ENCODE peak calls at places on chromosomes 6 and 20, in five cellular contexts. J, L, T, G and N are unnamed samples.

GRCh38 chr6:109076421-109076820 is 18.2 kb downstream of the SESN1 start:
- DNase-seq in J (no peak), L (no peak), T (no peak), G (no peak), N (no peak)

GRCh38 chr6:162363757-162364156 is 363.8 kb downstream of the PRKN start:
- DNase-seq in J (no peak), L (no peak), T (no peak), G (no peak), N (no peak)

GRCh38 chr6:33963351-33963750 is 159.5 kb upstream of the MLN start:
- DNase-seq in J (no peak), L (no peak), T (no peak), G (no peak), N (no peak)

GRCh38 chr20:4740774-4741431 is 19.2 kb downstream of the PRND start:
- DNase-seq in J (peak), L (no peak), T (no peak), G (no peak), N (peak)

GRCh38 chr20:25057234-25058050 is 497 bp downstream of the ACSS1 start:
- DNase-seq in J (peak), L (peak), T (peak), G (peak), N (peak)

GRCh38 chr6:91132461-91132860 is 545.6 kb upstream of the MAP3K7 start:
- DNase-seq in J (no peak), L (no peak), T (peak), G (no peak), N (no peak)

GRCh38 chr20:59258103-59258705 is 42.2 kb upstream of the EDN3 start:
- DNase-seq in J (no peak), L (no peak), T (no peak), G (no peak), N (no peak)

GRCh38 chr6:29602564-29603361 is 17.8 kb downstream of the OR2H2 start:
- DNase-seq in J (no peak), L (no peak), T (no peak), G (peak), N (peak)

GRCh38 chr6:153034139-153034538 is 31.6 kb upstream of the MTRF1L start:
- DNase-seq in J (no peak), L (no peak), T (no peak), G (no peak), N (no peak)

GRCh38 chr6:134724653-134725340 is 225.1 kb downstream of the ALDH8A1 start:
- DNase-seq in J (no peak), L (no peak), T (no peak), G (no peak), N (no peak)

GRCh38 chr20:1242530-1242929 is 16.7 kb downstream of the RAD21L1 start:
- DNase-seq in J (peak), L (no peak), T (no peak), G (no peak), N (no peak)

GRCh38 chr20:5973971-5974370 is 23.5 kb downstream of the MCM8 start:
- DNase-seq in J (no peak), L (no peak), T (no peak), G (no peak), N (no peak)

GRCh38 chr20:14972256-14972655 is 634.8 kb upstream of the FLRT3 start:
- DNase-seq in J (no peak), L (no peak), T (no peak), G (no peak), N (no peak)

GRCh38 chr6:21915707-21916399 is 322.3 kb downstream of the SOX4 start:
- DNase-seq in J (peak), L (no peak), T (no peak), G (no peak), N (no peak)

DNA sequence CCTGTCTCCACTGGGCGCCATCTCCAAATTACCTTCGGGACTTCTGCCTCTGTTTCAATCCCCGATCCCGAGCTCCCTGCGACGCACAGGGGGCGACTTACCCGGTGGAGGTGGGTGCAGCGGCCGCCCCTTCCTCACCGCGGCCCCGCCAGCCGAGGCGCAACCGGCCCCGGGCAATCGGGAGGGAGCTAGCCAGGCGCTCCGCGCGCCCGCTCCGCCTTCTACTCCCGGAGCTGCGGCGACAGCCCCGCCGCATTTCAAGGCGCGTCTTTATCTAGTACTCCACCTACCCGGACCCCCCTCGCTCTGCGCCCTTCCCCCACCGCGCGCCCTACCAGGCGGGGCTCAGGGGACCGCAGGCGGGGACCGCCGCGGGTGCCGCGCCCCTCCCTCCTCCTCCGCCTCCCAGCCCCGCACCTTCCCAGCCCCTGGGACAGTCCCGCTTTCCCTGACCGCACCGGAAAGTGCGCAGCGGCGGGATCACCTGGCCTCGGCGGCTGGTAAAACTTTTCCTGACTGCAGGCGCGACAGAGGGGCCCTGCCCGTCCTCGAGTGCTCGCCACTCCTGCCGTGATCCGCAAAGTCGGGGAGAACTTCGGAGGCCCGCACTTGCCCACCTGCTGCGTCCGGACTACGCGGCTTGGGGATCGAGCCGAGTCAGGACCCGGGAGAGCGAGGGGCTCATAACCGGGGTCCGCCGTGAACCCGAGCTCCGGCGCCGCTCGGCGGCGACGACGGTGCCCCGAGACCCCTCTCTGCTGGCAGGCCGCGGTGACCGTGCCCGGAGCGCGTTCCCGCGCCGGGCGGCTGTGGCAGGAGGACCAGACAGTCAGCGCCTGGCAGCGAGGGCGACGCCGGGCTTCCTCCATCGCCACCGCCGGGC is 8.0 kb upstream of the NKX2-2 start:
- DNase-seq in J (no peak), L (no peak), T (no peak), G (peak), N (no peak)
- TF ChIP-seq CTCF in J (no peak), L (no peak), T (no peak), G (no peak), N (no peak)

DNA sequence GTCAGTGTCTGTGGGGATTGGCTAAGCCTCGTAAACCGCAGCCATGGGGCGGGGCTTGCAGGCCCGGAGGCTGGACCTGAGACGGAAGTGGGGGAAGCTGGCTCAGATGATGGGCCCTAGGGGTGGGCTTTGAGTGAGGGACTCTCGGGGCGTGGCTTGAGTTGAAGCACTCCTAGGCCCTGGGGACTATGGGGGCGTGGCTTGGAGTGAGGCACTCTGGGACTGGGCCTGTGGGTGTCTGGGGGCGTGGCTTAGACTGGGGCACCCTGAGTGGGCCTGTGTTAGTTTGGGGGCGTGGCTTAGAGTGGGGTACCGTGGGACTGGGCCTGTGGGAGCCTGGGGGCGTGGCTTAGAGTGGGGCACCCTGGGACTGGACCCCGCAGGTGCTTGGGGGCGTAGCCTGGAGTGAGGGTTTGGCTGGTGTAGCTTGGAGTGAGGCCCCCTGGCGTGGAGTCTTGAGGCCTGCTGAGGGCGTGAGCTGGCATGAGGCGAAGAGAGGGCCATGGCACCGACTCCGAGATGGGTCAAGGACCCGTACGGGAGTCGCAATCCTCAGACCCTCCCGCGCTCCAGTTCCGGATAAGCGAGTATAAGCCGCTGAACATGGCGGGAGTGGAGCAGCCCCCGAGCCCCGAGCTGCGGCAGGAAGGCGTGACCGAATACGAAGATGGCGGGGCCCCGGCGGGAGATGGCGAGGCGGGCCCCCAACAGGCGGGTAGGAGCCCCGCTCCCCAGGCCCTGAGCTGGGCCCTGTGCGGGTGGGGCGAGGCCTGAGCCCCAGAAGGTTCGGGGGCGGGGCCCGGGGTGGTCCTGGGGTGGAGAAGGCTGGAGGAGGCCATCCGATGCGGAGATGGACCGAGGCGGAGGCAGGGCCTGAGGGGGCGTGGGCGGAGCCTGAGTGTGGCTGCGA is 6.8 kb downstream of the L3MBTL1 start:
- DNase-seq in J (peak), L (peak), T (peak), G (peak), N (peak)
- TF ChIP-seq CTCF in J (peak), L (no peak), T (peak), G (peak), N (peak)

GRCh38 chr6:76609160-76609559 is 536.7 kb upstream of the IMPG1 start:
- DNase-seq in J (no peak), L (no peak), T (no peak), G (no peak), N (no peak)
- TF ChIP-seq CTCF in J (no peak), L (no peak), T (no peak), G (no peak), N (no peak)

GRCh38 chr6:159633196-159633595 is 59.8 kb downstream of the SOD2 start:
- DNase-seq in J (peak), L (no peak), T (no peak), G (peak), N (no peak)
- TF ChIP-seq CTCF in J (peak), L (no peak), T (no peak), G (peak), N (peak)

GRCh38 chr6:13281630-13282156 is 46.6 kb downstream of the TBC1D7 start:
- DNase-seq in J (no peak), L (no peak), T (no peak), G (no peak), N (no peak)
- TF ChIP-seq CTCF in J (no peak), L (no peak), T (no peak), G (no peak), N (no peak)

DNA sequence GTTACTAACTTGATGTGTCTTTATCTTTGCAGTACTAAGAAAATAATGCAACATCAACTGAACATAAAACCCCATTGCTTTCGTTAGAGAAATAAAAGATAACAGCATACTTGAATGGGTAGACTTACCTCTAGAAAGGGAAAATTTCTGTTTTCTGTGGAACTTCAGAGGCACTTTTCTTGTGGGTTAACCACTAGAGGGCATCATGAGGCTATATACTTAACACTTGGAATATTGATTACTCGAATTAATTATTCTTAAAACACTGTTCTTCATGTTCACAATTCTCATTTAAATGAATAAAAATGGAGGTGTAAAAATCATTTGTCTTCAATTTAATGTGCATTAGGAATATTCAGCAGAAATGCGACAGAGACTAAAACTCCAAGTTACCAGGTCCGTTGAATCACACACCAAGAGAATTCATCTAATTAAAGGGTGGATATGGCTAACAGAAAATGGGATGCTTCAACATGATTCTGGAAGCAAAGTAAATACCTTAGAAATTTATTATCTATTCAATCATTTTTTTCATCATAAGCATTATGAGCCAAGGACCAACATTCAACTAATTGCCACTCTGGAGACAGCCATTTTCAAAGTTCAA is 330.8 kb upstream of the PREP start:
- DNase-seq in J (peak), L (no peak), T (no peak), G (no peak), N (no peak)
- TF ChIP-seq CTCF in J (peak), L (peak), T (peak), G (no peak), N (peak)

GRCh38 chr6:3882865-3883264 is 33.7 kb downstream of the FAM50B start:
- DNase-seq in J (peak), L (no peak), T (no peak), G (no peak), N (no peak)

GRCh38 chr6:3885262-3886036 is 36.3 kb downstream of the FAM50B start:
- DNase-seq in J (no peak), L (no peak), T (no peak), G (no peak), N (no peak)

GRCh38 chr6:3884007-3884745 is 35.0 kb downstream of the FAM50B start:
- DNase-seq in J (peak), L (no peak), T (no peak), G (no peak), N (no peak)

GRCh38 chr6:3888153-3888957 is 39.2 kb downstream of the FAM50B start:
- DNase-seq in J (peak), L (no peak), T (no peak), G (no peak), N (no peak)

DNA sequence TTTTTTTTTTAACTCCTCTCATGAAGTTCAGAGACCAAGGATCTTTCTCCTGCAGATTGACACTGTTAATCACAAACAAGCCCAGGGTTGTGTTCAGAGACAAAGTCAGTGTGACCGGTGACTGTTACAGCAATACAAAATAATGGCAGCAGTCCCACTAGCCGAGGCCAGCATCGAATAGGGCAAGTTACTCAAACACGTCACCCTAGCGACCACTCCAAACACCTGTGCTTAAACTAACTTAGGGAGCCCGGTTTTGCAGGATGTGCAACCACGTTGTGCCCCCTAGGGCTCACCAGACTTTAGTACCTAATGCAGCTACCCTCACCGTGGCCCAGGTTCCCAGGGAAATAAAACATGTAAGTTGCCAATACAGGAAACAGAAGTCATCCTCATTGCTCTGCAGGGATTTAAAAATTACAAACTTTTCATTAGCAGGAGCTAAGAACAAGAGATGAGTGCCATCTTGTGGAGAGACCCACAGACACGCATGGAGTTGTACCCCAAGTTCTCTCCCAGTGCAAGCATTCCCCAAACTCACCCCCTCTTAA is 38.1 kb downstream of the FAM50B start:
- DNase-seq in J (peak), L (no peak), T (no peak), G (no peak), N (peak)
- TF ChIP-seq CTCF in J (peak), L (no peak), T (peak), G (no peak), N (no peak)

DNA sequence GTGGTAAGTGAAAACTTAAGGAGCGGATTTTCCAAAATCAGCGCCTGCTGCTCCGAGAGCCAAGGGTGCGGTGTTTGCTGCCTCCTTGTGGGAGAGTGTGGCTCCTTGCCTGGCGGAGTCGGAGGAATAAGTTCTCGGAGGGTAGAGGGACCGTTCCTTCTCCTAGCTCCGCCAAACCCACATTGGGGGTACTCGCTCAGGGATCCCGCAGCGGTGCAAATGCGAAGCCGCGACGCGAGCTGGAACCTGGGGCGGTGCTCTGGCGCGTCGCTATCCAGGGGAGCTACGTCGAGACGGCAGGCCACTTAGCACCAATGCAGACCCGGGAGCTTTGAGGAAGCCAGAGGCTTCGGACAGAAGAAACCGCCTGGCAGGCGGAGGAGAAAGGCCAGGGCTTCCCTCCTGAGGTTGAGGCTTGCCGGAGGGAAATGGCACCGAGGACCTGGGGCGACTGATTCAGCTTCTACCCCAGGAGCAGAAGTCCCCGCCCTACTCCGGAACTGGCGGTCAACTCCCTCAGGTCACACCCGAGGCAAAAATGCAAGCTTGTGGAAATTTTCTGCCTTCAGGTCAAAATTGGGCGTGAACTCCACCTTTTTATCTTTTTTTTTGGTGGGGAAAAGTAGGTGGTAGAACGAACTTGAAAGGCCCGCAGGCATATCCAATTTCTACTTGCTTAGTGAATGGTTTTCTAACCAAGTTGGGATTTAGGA is 5.7 kb upstream of the DDX43 start:
- DNase-seq in J (peak), L (peak), T (peak), G (peak), N (peak)
- TF ChIP-seq CTCF in J (peak), L (peak), T (peak), G (peak), N (peak)